ENCODE peak calls at places on chromosomes 16 and 17, in nine cellular contexts. One of them, this sample, is unnamed.

GRCh38 chr16:29962344-29962994 is 590 bp downstream of the TMEM219 start:
- DNase-seq in PC-3: peak; percentile 20
- DNase-seq in heart right ventricle: no peak
- DNase-seq in activated CD4-positive, alpha-beta T cell treated with anti-CD3 and anti-CD28 coated beads for 48 hours: no peak
- DNase-seq in ACHN: peak; percentile 43
- DNase-seq in hippocampal formation: no peak
- DNase-seq in NCI-H2107: no peak
- DNase-seq in hepatic stellate cell: peak; percentile 54
- DNase-seq in AML-193: peak; percentile 22
- DNase-seq in this sample: peak; percentile 59

GRCh38 chr17:45098869-45099616 is 33.3 kb downstream of the PLCD3 start:
- DNase-seq in hepatic stellate cell: peak; percentile 91
- DNase-seq in ACHN: peak; percentile 81
- DNase-seq in PC-3: peak; percentile 92
- DNase-seq in AML-193: peak; percentile 79
- DNase-seq in hippocampal formation: peak; percentile 60
- DNase-seq in activated CD4-positive, alpha-beta T cell treated with anti-CD3 and anti-CD28 coated beads for 48 hours: peak; percentile 83
- DNase-seq in NCI-H2107: peak; percentile 11
- DNase-seq in heart right ventricle: peak; percentile 88
- DNase-seq in this sample: peak; percentile 73

GRCh38 chr16:88569614-88569984 is 604 bp upstream of the ZC3H18 start:
- DNase-seq in hippocampal formation: no peak
- DNase-seq in AML-193: no peak
- DNase-seq in hepatic stellate cell: no peak
- DNase-seq in activated CD4-positive, alpha-beta T cell treated with anti-CD3 and anti-CD28 coated beads for 48 hours: no peak
- DNase-seq in PC-3: no peak
- DNase-seq in ACHN: peak; percentile 9
- DNase-seq in heart right ventricle: peak; percentile 37
- DNase-seq in NCI-H2107: no peak
- DNase-seq in this sample: no peak

GRCh38 chr16:52078716-52079655 is 468.0 kb downstream of the TOX3 start:
- DNase-seq in activated CD4-positive, alpha-beta T cell treated with anti-CD3 and anti-CD28 coated beads for 48 hours: no peak
- DNase-seq in AML-193: no peak
- DNase-seq in heart right ventricle: no peak
- DNase-seq in PC-3: no peak
- DNase-seq in ACHN: no peak
- DNase-seq in hippocampal formation: peak; percentile 18
- DNase-seq in hepatic stellate cell: no peak
- DNase-seq in NCI-H2107: no peak
- DNase-seq in this sample: no peak

GRCh38 chr17:32659419-32659842 is 172.6 kb downstream of the CDK5R1 start:
- DNase-seq in hippocampal formation: peak; percentile 81
- DNase-seq in ACHN: peak; percentile 67
- DNase-seq in NCI-H2107: peak; percentile 7
- DNase-seq in heart right ventricle: peak; percentile 64
- DNase-seq in PC-3: peak; percentile 70
- DNase-seq in activated CD4-positive, alpha-beta T cell treated with anti-CD3 and anti-CD28 coated beads for 48 hours: peak; percentile 78
- DNase-seq in AML-193: peak; percentile 65
- DNase-seq in hepatic stellate cell: peak; percentile 63
- DNase-seq in this sample: peak; percentile 84

GRCh38 chr16:4795181-4795827 is at the start of gene SMIM22:
- DNase-seq in heart right ventricle: no peak
- DNase-seq in hippocampal formation: no peak
- DNase-seq in AML-193: no peak
- DNase-seq in activated CD4-positive, alpha-beta T cell treated with anti-CD3 and anti-CD28 coated beads for 48 hours: no peak
- DNase-seq in hepatic stellate cell: no peak
- DNase-seq in PC-3: no peak
- DNase-seq in ACHN: no peak
- DNase-seq in NCI-H2107: peak; percentile 63
- DNase-seq in this sample: no peak

GRCh38 chr17:74922694-74923537 is at the start of gene USH1G:
- DNase-seq in AML-193: no peak
- DNase-seq in ACHN: no peak
- DNase-seq in PC-3: peak; percentile 11
- DNase-seq in NCI-H2107: no peak
- DNase-seq in activated CD4-positive, alpha-beta T cell treated with anti-CD3 and anti-CD28 coated beads for 48 hours: no peak
- DNase-seq in heart right ventricle: no peak
- DNase-seq in hippocampal formation: no peak
- DNase-seq in hepatic stellate cell: no peak
- DNase-seq in this sample: no peak

GRCh38 chr16:26016989-26017388 is 325.2 kb downstream of the HS3ST4 start:
- DNase-seq in AML-193: no peak
- DNase-seq in hepatic stellate cell: no peak
- DNase-seq in activated CD4-positive, alpha-beta T cell treated with anti-CD3 and anti-CD28 coated beads for 48 hours: no peak
- DNase-seq in ACHN: no peak
- DNase-seq in heart right ventricle: no peak
- DNase-seq in hippocampal formation: no peak
- DNase-seq in NCI-H2107: no peak
- DNase-seq in PC-3: no peak
- DNase-seq in this sample: no peak

GRCh38 chr16:28181557-28181914 is 30.2 kb downstream of the XPO6 start:
- DNase-seq in heart right ventricle: no peak
- DNase-seq in PC-3: peak; percentile 61
- DNase-seq in hippocampal formation: no peak
- DNase-seq in ACHN: peak; percentile 97
- DNase-seq in activated CD4-positive, alpha-beta T cell treated with anti-CD3 and anti-CD28 coated beads for 48 hours: no peak
- DNase-seq in hepatic stellate cell: peak; percentile 64
- DNase-seq in NCI-H2107: no peak
- DNase-seq in AML-193: no peak
- DNase-seq in this sample: peak; percentile 82

GRCh38 chr17:32490101-32490482 is 3.3 kb downstream of the CDK5R1 start:
- DNase-seq in heart right ventricle: no peak
- DNase-seq in NCI-H2107: no peak
- DNase-seq in hippocampal formation: no peak
- DNase-seq in ACHN: no peak
- DNase-seq in AML-193: no peak
- DNase-seq in PC-3: no peak
- DNase-seq in activated CD4-positive, alpha-beta T cell treated with anti-CD3 and anti-CD28 coated beads for 48 hours: peak; percentile 41
- DNase-seq in hepatic stellate cell: no peak
- DNase-seq in this sample: no peak

GRCh38 chr17:39963826-39964225 is 1.0 kb downstream of the GSDMA start:
- DNase-seq in NCI-H2107: no peak
- DNase-seq in activated CD4-positive, alpha-beta T cell treated with anti-CD3 and anti-CD28 coated beads for 48 hours: peak; percentile 31
- DNase-seq in hippocampal formation: no peak
- DNase-seq in AML-193: no peak
- DNase-seq in heart right ventricle: no peak
- DNase-seq in hepatic stellate cell: no peak
- DNase-seq in ACHN: no peak
- DNase-seq in PC-3: peak; percentile 74
- DNase-seq in this sample: no peak

GRCh38 chr17:17570798-17571716 is 20.5 kb downstream of the PEMT start:
- DNase-seq in NCI-H2107: no peak
- DNase-seq in activated CD4-positive, alpha-beta T cell treated with anti-CD3 and anti-CD28 coated beads for 48 hours: no peak
- DNase-seq in AML-193: no peak
- DNase-seq in PC-3: no peak
- DNase-seq in heart right ventricle: peak; percentile 50
- DNase-seq in hepatic stellate cell: no peak
- DNase-seq in hippocampal formation: no peak
- DNase-seq in ACHN: no peak
- DNase-seq in this sample: no peak

GRCh38 chr17:18093616-18094408 is 6.1 kb downstream of the DRG2 start:
- DNase-seq in hippocampal formation: no peak
- DNase-seq in hepatic stellate cell: peak; percentile 59
- DNase-seq in ACHN: peak; percentile 55
- DNase-seq in activated CD4-positive, alpha-beta T cell treated with anti-CD3 and anti-CD28 coated beads for 48 hours: peak; percentile 66
- DNase-seq in PC-3: peak; percentile 85
- DNase-seq in heart right ventricle: peak; percentile 44
- DNase-seq in NCI-H2107: no peak
- DNase-seq in AML-193: peak; percentile 5
- DNase-seq in this sample: peak; percentile 50

GRCh38 chr17:39705786-39706348 is 6.0 kb downstream of the ERBB2 start:
- DNase-seq in PC-3: peak; percentile 88
- DNase-seq in ACHN: no peak
- DNase-seq in hippocampal formation: no peak
- DNase-seq in NCI-H2107: no peak
- DNase-seq in activated CD4-positive, alpha-beta T cell treated with anti-CD3 and anti-CD28 coated beads for 48 hours: no peak
- DNase-seq in heart right ventricle: peak; percentile 56
- DNase-seq in AML-193: no peak
- DNase-seq in hepatic stellate cell: no peak
- DNase-seq in this sample: no peak

GRCh38 chr17:7329360-7330098 is 394 bp upstream of the NEURL4 start:
- DNase-seq in heart right ventricle: peak; percentile 98
- DNase-seq in ACHN: peak; percentile 99
- DNase-seq in PC-3: peak; percentile 95
- DNase-seq in AML-193: peak; percentile 73
- DNase-seq in hippocampal formation: peak; percentile 100
- DNase-seq in NCI-H2107: peak; percentile 81
- DNase-seq in activated CD4-positive, alpha-beta T cell treated with anti-CD3 and anti-CD28 coated beads for 48 hours: peak; percentile 97
- DNase-seq in hepatic stellate cell: peak; percentile 99
- DNase-seq in this sample: peak; percentile 99

GRCh38 chr17:68290268-68290954 is 516 bp downstream of the SLC16A6 start:
- DNase-seq in AML-193: peak; percentile 24
- DNase-seq in heart right ventricle: peak; percentile 34
- DNase-seq in hepatic stellate cell: no peak
- DNase-seq in activated CD4-positive, alpha-beta T cell treated with anti-CD3 and anti-CD28 coated beads for 48 hours: peak; percentile 59
- DNase-seq in PC-3: peak; percentile 54
- DNase-seq in hippocampal formation: no peak
- DNase-seq in ACHN: no peak
- DNase-seq in NCI-H2107: no peak
- DNase-seq in this sample: no peak

GRCh38 chr16:10817514-10817913 is 1.1 kb downstream of the TVP23A start:
- DNase-seq in activated CD4-positive, alpha-beta T cell treated with anti-CD3 and anti-CD28 coated beads for 48 hours: no peak
- DNase-seq in ACHN: no peak
- DNase-seq in NCI-H2107: no peak
- DNase-seq in AML-193: no peak
- DNase-seq in PC-3: no peak
- DNase-seq in hepatic stellate cell: no peak
- DNase-seq in heart right ventricle: no peak
- DNase-seq in hippocampal formation: no peak
- DNase-seq in this sample: no peak

GRCh38 chr17:77281904-77282367 is 141.2 kb downstream of the SEC14L1 start:
- DNase-seq in heart right ventricle: no peak
- DNase-seq in AML-193: no peak
- DNase-seq in hippocampal formation: no peak
- DNase-seq in PC-3: peak; percentile 70
- DNase-seq in ACHN: peak; percentile 73
- DNase-seq in NCI-H2107: no peak
- DNase-seq in hepatic stellate cell: no peak
- DNase-seq in activated CD4-positive, alpha-beta T cell treated with anti-CD3 and anti-CD28 coated beads for 48 hours: no peak
- DNase-seq in this sample: no peak

GRCh38 chr17:31564883-31565297 is 173.4 kb downstream of the RAB11FIP4 start:
- DNase-seq in hepatic stellate cell: no peak
- DNase-seq in ACHN: peak; percentile 92
- DNase-seq in hippocampal formation: no peak
- DNase-seq in activated CD4-positive, alpha-beta T cell treated with anti-CD3 and anti-CD28 coated beads for 48 hours: no peak
- DNase-seq in AML-193: no peak
- DNase-seq in NCI-H2107: no peak
- DNase-seq in heart right ventricle: no peak
- DNase-seq in PC-3: no peak
- DNase-seq in this sample: no peak

GRCh38 chr16:69351309-69352027 is at the start of gene TMED6:
- DNase-seq in AML-193: no peak
- DNase-seq in ACHN: peak; percentile 69
- DNase-seq in activated CD4-positive, alpha-beta T cell treated with anti-CD3 and anti-CD28 coated beads for 48 hours: no peak
- DNase-seq in hepatic stellate cell: no peak
- DNase-seq in heart right ventricle: no peak
- DNase-seq in hippocampal formation: no peak
- DNase-seq in PC-3: no peak
- DNase-seq in NCI-H2107: no peak
- DNase-seq in this sample: no peak

GRCh38 chr16:69917311-69917710 is 33.8 kb upstream of the CLEC18A start:
- DNase-seq in AML-193: no peak
- DNase-seq in hippocampal formation: no peak
- DNase-seq in activated CD4-positive, alpha-beta T cell treated with anti-CD3 and anti-CD28 coated beads for 48 hours: no peak
- DNase-seq in ACHN: peak; percentile 11
- DNase-seq in PC-3: no peak
- DNase-seq in heart right ventricle: no peak
- DNase-seq in NCI-H2107: no peak
- DNase-seq in hepatic stellate cell: no peak
- DNase-seq in this sample: no peak

GRCh38 chr17:68910256-68910705 is 44.9 kb downstream of the ABCA8 start:
- DNase-seq in hippocampal formation: peak; percentile 79
- DNase-seq in hepatic stellate cell: no peak
- DNase-seq in heart right ventricle: no peak
- DNase-seq in PC-3: no peak
- DNase-seq in NCI-H2107: no peak
- DNase-seq in AML-193: no peak
- DNase-seq in ACHN: no peak
- DNase-seq in activated CD4-positive, alpha-beta T cell treated with anti-CD3 and anti-CD28 coated beads for 48 hours: no peak
- DNase-seq in this sample: no peak

This sample was measured in endothelial cell of umbilical vein.